ENCODE peak calls at places on chromosomes 11 and 22, in eight cellular contexts. A, P, E, K, N, Z, I and W are unnamed samples.

GRCh38 chr11:14583252-14584105 is 60.1 kb upstream of the PDE3B start:
- DNase-seq in A (no peak), P (no peak), E (no peak), K (no peak), N (no peak), Z (no peak), I (no peak), W (peak)

GRCh38 chr11:45239733-45240132 is 46.4 kb downstream of the SYT13 start:
- DNase-seq in A (no peak), P (no peak), E (no peak), K (no peak), N (no peak), Z (no peak), I (no peak), W (no peak)

GRCh38 chr11:95084509-95084908 is 5.1 kb upstream of the ENDOD1 start:
- DNase-seq in A (no peak), P (no peak), E (no peak), K (no peak), N (no peak), Z (peak), I (no peak), W (no peak)

GRCh38 chr22:43136255-43136654 is 6.9 kb downstream of the MCAT start:
- DNase-seq in A (peak), P (peak), E (no peak), K (peak), N (peak), Z (no peak), I (peak), W (peak)

GRCh38 chr11:76209956-76210885 is 3.9 kb upstream of the WNT11 start:
- DNase-seq in A (peak), P (peak), E (peak), K (peak), N (no peak), Z (no peak), I (peak), W (no peak)

GRCh38 chr11:104995001-104995408 is 26.6 kb upstream of the CASP4 start:
- DNase-seq in A (no peak), P (no peak), E (no peak), K (no peak), N (no peak), Z (no peak), I (no peak), W (no peak)

GRCh38 chr11:33667819-33668467 is 32.7 kb downstream of the C11orf91 start:
- DNase-seq in A (no peak), P (no peak), E (no peak), K (no peak), N (no peak), Z (no peak), I (no peak), W (no peak)

GRCh38 chr22:39422721-39423120 is 23.1 kb downstream of the TAB1 start:
- DNase-seq in A (no peak), P (no peak), E (no peak), K (no peak), N (no peak), Z (no peak), I (no peak), W (no peak)

GRCh38 chr11:60912223-60912850 is 1.6 kb upstream of the TMEM109 start:
- DNase-seq in A (no peak), P (no peak), E (no peak), K (peak), N (no peak), Z (no peak), I (no peak), W (no peak)

GRCh38 chr22:46480396-46480795 is 57.0 kb downstream of the CELSR1 start:
- DNase-seq in A (no peak), P (no peak), E (no peak), K (no peak), N (no peak), Z (no peak), I (no peak), W (no peak)

GRCh38 chr11:128765571-128766530 is 72.0 kb downstream of the FLI1 start:
- DNase-seq in A (no peak), P (no peak), E (no peak), K (no peak), N (no peak), Z (no peak), I (no peak), W (no peak)

GRCh38 chr11:29063630-29064361 is 953.0 kb downstream of the KCNA4 start:
- DNase-seq in A (no peak), P (peak), E (no peak), K (no peak), N (no peak), Z (no peak), I (no peak), W (no peak)

GRCh38 chr11:69335461-69336386 is 41.8 kb downstream of the MYEOV start:
- DNase-seq in A (no peak), P (no peak), E (peak), K (no peak), N (no peak), Z (no peak), I (no peak), W (no peak)

GRCh38 chr22:30636226-30637077 is 871 bp downstream of the SLC35E4 start:
- DNase-seq in A (no peak), P (peak), E (no peak), K (no peak), N (peak), Z (no peak), I (no peak), W (no peak)